ENCODE peak calls at places on chromosomes 16 and 17, in eight cellular contexts. F is A549; U is activated CD8-positive, alpha-beta T cell treated with anti-CD3 and anti-CD28 coated beads for 36 hours; V is heart left ventricle; O is cardiac muscle cell; Z is psoas muscle; C is MCF 10A; R is endodermal cell. A is an unnamed sample.

GRCh38 chr16:50371936-50372595 is 3.3 kb upstream of the BRD7 start:
- DNase-seq in F (no peak), U (peak; percentile 18), V (no peak), O (peak; percentile 43), Z (no peak), C (no peak), R (peak; percentile 83), A (no peak)

GRCh38 chr17:79511471-79511870 is 99.4 kb downstream of the RBFOX3 start:
- DNase-seq in F (no peak), U (no peak), V (no peak), O (no peak), Z (no peak), C (no peak), R (no peak), A (no peak)

GRCh38 chr16:10971560-10971961 is 27.2 kb downstream of the CLEC16A start:
- DNase-seq in F (peak; percentile 77), U (peak; percentile 47), V (peak; percentile 41), O (peak; percentile 94), Z (no peak), C (peak; percentile 69), R (peak; percentile 72), A (peak; percentile 44)

GRCh38 chr17:38867179-38867994 is 2.5 kb upstream of the LASP1 start:
- DNase-seq in F (peak; percentile 87), U (peak; percentile 84), V (no peak), O (peak; percentile 71), Z (no peak), C (peak; percentile 69), R (peak; percentile 93), A (peak; percentile 74)

GRCh38 chr17:42323268-42323773 is 35.0 kb downstream of the STAT5A start:
- DNase-seq in F (no peak), U (no peak), V (no peak), O (no peak), Z (no peak), C (no peak), R (no peak), A (no peak)

GRCh38 chr16:404971-405486 is 3.3 kb downstream of the DECR2 start:
- DNase-seq in F (no peak), U (no peak), V (no peak), O (no peak), Z (no peak), C (no peak), R (peak; percentile 51), A (no peak)

GRCh38 chr17:32596666-32597065 is 109.9 kb downstream of the CDK5R1 start:
- DNase-seq in F (peak; percentile 10), U (peak; percentile 39), V (no peak), O (peak; percentile 2), Z (no peak), C (no peak), R (no peak), A (no peak)

GRCh38 chr17:16527298-16527697 is 35.3 kb upstream of the LRRC75A start:
- DNase-seq in F (no peak), U (no peak), V (no peak), O (no peak), Z (no peak), C (no peak), R (no peak), A (no peak)

GRCh38 chr17:45143101-45143670 is 5.1 kb upstream of the HEXIM1 start:
- DNase-seq in F (no peak), U (no peak), V (peak; percentile 38), O (no peak), Z (peak; percentile 47), C (no peak), R (peak; percentile 78), A (no peak)

GRCh38 chr17:28545141-28545503 is 7.3 kb downstream of the UNC119 start:
- DNase-seq in F (no peak), U (no peak), V (no peak), O (no peak), Z (no peak), C (no peak), R (no peak), A (no peak)

GRCh38 chr17:78708510-78708973 is 73.5 kb downstream of the CYTH1 start:
- DNase-seq in F (peak; percentile 92), U (peak; percentile 65), V (peak; percentile 78), O (peak; percentile 89), Z (peak; percentile 83), C (peak; percentile 79), R (peak; percentile 93), A (peak; percentile 70)

GRCh38 chr17:35235917-35236316 is 7.0 kb upstream of the SLFN5 start:
- DNase-seq in F (no peak), U (no peak), V (no peak), O (no peak), Z (no peak), C (no peak), R (no peak), A (no peak)

GRCh38 chr16:30958164-30959083 is 870 bp downstream of the SETD1A start:
- DNase-seq in F (peak; percentile 67), U (peak; percentile 49), V (peak; percentile 71), O (peak; percentile 57), Z (peak; percentile 87), C (peak; percentile 47), R (peak; percentile 87), A (peak; percentile 66)

GRCh38 chr17:55830210-55830609 is 79.4 kb downstream of the PCTP start:
- DNase-seq in F (no peak), U (no peak), V (no peak), O (no peak), Z (no peak), C (no peak), R (no peak), A (no peak)

GRCh38 chr17:68600123-68600880 is 865 bp downstream of the FAM20A start:
- DNase-seq in F (peak; percentile 28), U (peak; percentile 7), V (peak; percentile 71), O (no peak), Z (peak; percentile 63), C (no peak), R (peak; percentile 92), A (peak; percentile 42)

DNA sequence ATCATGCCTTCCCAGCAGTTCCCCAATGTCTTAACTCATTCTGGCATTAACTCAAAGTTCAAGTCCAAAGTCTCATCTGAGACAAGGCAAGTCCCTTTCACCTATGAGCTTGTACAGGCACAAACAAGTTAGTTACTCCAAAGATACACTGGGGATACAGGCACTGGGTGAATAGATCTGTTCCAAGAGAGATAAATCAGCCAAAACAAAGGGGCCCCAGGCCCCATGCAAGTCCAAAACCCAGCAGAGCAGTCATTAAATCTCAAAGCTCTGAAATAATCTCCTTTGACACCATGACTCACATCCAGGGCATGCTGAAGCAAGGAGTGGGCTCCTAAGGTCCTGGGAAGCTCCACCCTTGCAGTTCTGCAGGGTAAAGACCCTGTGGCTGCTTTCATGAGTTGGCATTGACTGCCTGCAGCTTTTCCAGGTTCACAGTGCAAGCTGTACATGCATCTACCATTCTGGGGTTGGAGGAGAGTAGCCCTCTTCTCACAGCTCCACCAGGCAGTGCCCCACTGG is 332.2 kb upstream of the KIF2B start:
- DNase-seq in F (no peak), U (no peak), V (no peak), O (no peak), Z (no peak), C (no peak), R (no peak), A (no peak)
- TF ChIP-seq CTCF in F (no peak), U (no peak), V (no peak), O (no peak), Z (no peak), C (no peak), R (no peak), A (no peak)

GRCh38 chr17:57363580-57363979 is 107.3 kb downstream of the MSI2 start:
- DNase-seq in F (no peak), U (no peak), V (no peak), O (no peak), Z (no peak), C (no peak), R (no peak), A (no peak)

GRCh38 chr17:57362797-57363556 is 106.7 kb downstream of the MSI2 start:
- DNase-seq in F (no peak), U (no peak), V (no peak), O (no peak), Z (no peak), C (no peak), R (no peak), A (no peak)

GRCh38 chr17:57357830-57358426 is 101.6 kb downstream of the MSI2 start:
- DNase-seq in F (no peak), U (peak; percentile 57), V (no peak), O (no peak), Z (no peak), C (no peak), R (no peak), A (no peak)

GRCh38 chr17:57357392-57357784 is 101.1 kb downstream of the MSI2 start:
- DNase-seq in F (no peak), U (no peak), V (peak; percentile 91), O (no peak), Z (peak; percentile 86), C (no peak), R (no peak), A (no peak)

DNA sequence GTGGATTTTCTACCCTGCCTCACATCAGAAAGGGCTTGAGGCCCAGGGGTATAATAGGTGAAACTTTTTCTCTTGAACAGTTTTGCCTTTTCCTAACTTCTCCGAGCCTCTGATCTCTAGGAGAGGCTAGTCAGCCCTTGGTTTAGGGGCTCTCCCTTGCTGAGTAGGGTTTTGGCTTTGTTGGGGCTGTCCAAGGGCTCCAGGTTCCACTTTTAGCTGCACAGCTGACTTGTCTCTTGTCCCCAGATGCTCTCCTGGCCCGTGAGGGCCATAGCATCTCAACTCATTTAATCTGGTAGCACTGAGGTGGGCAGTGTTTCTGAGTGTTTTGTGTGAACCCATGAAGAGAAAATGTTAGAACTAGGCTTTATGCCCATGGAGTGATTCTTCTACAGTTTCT is 103.9 kb downstream of the MSI2 start:
- DNase-seq in F (no peak), U (no peak), V (no peak), O (no peak), Z (no peak), C (no peak), R (no peak), A (no peak)
- TF ChIP-seq CTCF in F (no peak), U (no peak), V (no peak), O (no peak), Z (no peak), C (no peak), R (no peak), A (no peak)

GRCh38 chr16:17566656-17567450 is 96.1 kb upstream of the XYLT1 start:
- DNase-seq in F (no peak), U (no peak), V (no peak), O (no peak), Z (no peak), C (no peak), R (no peak), A (no peak)

GRCh38 chr16:17566075-17566474 is 95.3 kb upstream of the XYLT1 start:
- DNase-seq in F (no peak), U (no peak), V (no peak), O (no peak), Z (no peak), C (peak; percentile 66), R (no peak), A (no peak)

GRCh38 chr16:17567455-17567854 is 96.7 kb upstream of the XYLT1 start:
- DNase-seq in F (no peak), U (no peak), V (no peak), O (no peak), Z (no peak), C (no peak), R (no peak), A (no peak)

GRCh38 chr16:17564856-17565255 is 94.1 kb upstream of the XYLT1 start:
- DNase-seq in F (no peak), U (no peak), V (no peak), O (no peak), Z (no peak), C (peak; percentile 54), R (no peak), A (no peak)

GRCh38 chr16:17565605-17566004 is 94.8 kb upstream of the XYLT1 start:
- DNase-seq in F (no peak), U (no peak), V (no peak), O (no peak), Z (no peak), C (no peak), R (no peak), A (no peak)
- TF ChIP-seq CTCF in F (no peak), U (peak; percentile 25), V (no peak), O (no peak), Z (no peak), C (no peak), R (peak; percentile 25), A (peak; percentile 33)

GRCh38 chr17:73261952-73262675 is 434 bp upstream of the CPSF4L start:
- DNase-seq in F (no peak), U (no peak), V (no peak), O (no peak), Z (peak; percentile 36), C (no peak), R (peak; percentile 71), A (no peak)
- TF ChIP-seq CTCF in F (no peak), U (no peak), V (no peak), O (no peak), Z (no peak), C (no peak), R (no peak), A (no peak)